ENCODE peak calls at places on chromosomes 7 and 10, in six cellular contexts. Q is A549, H is IMR-90, U is HepG2, J is K562, C is H1. F is an unnamed sample. For H3K4me1, the result is how much of the 10 kb centered on the place peaks cover.

GRCh38 chr10:71985542-71986250 is 21.5 kb downstream of the CHST3 start:
- DNase-seq in Q (no peak), H (peak), U (no peak), J (no peak), C (no peak), F (no peak)

GRCh38 chr10:78419481-78420265 is 386.0 kb downstream of the RPS24 start:
- DNase-seq in Q (no peak), H (no peak), U (no peak), J (no peak), C (no peak), F (no peak)

GRCh38 chr7:94295805-94296204 is 98.9 kb upstream of the COL1A2 start:
- DNase-seq in Q (peak), H (peak), U (peak), J (no peak), C (no peak), F (peak)

GRCh38 chr7:20299647-20300312 is 30.9 kb upstream of the ITGB8 start:
- DNase-seq in Q (no peak), H (peak), U (no peak), J (no peak), C (no peak), F (no peak)

GRCh38 chr10:11171452-11171851 is 153.8 kb downstream of the CELF2 start:
- DNase-seq in Q (no peak), H (no peak), U (no peak), J (no peak), C (no peak), F (no peak)

GRCh38 chr7:142168746-142169145 is 57.2 kb downstream of the MGAM2 start:
- DNase-seq in Q (no peak), H (no peak), U (no peak), J (no peak), C (no peak), F (no peak)

GRCh38 chr10:133056001-133056400 is 31.7 kb upstream of the ADGRA1 start:
- DNase-seq in Q (no peak), H (no peak), U (no peak), J (no peak), C (no peak), F (no peak)

GRCh38 chr7:11313801-11314200 is 340.1 kb downstream of the PHF14 start:
- DNase-seq in Q (no peak), H (no peak), U (no peak), J (no peak), C (no peak), F (no peak)

GRCh38 chr7:77580762-77581350 is 43.8 kb downstream of the PTPN12 start:
- DNase-seq in Q (no peak), H (peak), U (no peak), J (no peak), C (no peak), F (no peak)

GRCh38 chr7:113374924-113375323 is 256.6 kb upstream of the SMIM30 start:
- DNase-seq in Q (no peak), H (no peak), U (no peak), J (no peak), C (no peak), F (no peak)

GRCh38 chr10:117496616-117497028 is 45.9 kb upstream of the EMX2 start:
- DNase-seq in Q (peak), H (peak), U (peak), J (peak), C (peak), F (peak)

GRCh38 chr10:89805599-89806013 is 104.2 kb downstream of the KIF20B start:
- DNase-seq in Q (no peak), H (no peak), U (no peak), J (no peak), C (no peak), F (no peak)

GRCh38 chr7:36138209-36138608 is 14.8 kb upstream of the EEPD1 start:
- DNase-seq in Q (no peak), H (no peak), U (no peak), J (no peak), C (no peak), F (no peak)
- TF ChIP-seq RAD21 in Q (no peak), H (no peak), U (no peak), J (no peak), C (no peak), F (no peak)

GRCh38 chr10:126302831-126303230 is 85.4 kb downstream of the ADAM12 start:
- DNase-seq in Q (peak), H (peak), U (no peak), J (no peak), C (no peak), F (no peak)
- TF ChIP-seq CTCF in Q (peak), H (peak), U (no peak), J (peak), C (no peak), F (peak)

DNA sequence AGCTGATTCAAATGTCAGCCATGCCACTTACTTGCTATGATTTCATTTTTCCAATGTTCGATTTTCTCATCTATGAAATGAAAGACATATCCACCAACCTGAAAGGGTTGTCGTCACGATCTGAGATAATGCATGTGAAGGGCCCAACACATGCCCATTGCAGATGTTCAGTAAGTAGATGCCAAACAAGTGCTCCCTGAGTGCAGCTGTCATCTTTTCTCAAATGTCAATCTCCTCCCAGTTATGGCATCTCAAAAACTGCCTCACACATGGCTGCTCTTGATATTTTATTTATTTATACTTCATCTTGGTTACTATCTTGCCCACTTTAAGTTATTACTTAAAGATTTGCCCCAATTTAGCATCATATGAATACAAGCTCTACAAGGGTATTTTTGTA is 16.8 kb downstream of the CPEB3 start:
- DNase-seq in Q (no peak), H (no peak), U (no peak), J (no peak), C (no peak), F (no peak)
- H3K4me1 ChIP-seq in Q (under half), H (under half), U (under half), J (under half), C (under half), F (under half)

DNA sequence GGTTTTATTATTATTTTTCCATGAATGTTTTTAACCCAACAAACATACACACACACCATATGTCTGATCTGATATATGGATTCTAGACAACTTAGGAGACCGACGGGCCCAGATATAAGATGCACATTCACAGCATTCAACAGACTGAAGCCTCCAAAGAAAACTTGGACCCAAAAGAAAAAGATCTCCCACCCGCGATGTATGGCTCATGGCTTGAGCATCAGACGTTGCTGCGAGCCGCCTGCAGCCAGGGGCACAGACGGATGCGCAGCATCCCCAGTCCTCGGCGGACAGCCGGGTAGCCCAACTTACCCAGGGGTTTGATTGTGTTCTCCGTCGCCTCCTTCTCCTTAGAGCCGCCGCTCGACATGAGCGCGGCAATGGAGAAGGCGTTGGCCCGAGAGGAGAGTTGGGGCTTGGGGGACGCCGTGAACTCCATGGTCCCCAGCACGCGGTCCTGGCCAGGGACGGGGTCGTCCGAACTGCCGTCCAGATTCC is 669 bp downstream of the TBX20 start:
- DNase-seq in Q (peak), H (no peak), U (no peak), J (no peak), C (no peak), F (peak)
- TF ChIP-seq RAD21 in Q (no peak), H (no peak), U (no peak), J (no peak), C (no peak), F (no peak)

GRCh38 chr7:102255916-102256315 is 30.8 kb upstream of the SH2B2 start:
- DNase-seq in Q (no peak), H (no peak), U (no peak), J (no peak), C (no peak), F (no peak)

GRCh38 chr7:102253973-102254370 is 32.7 kb upstream of the SH2B2 start:
- DNase-seq in Q (no peak), H (no peak), U (no peak), J (no peak), C (no peak), F (no peak)

GRCh38 chr7:102253076-102253972 is 33.3 kb upstream of the SH2B2 start:
- DNase-seq in Q (no peak), H (no peak), U (no peak), J (no peak), C (no peak), F (no peak)

GRCh38 chr7:102254521-102254920 is 32.1 kb upstream of the SH2B2 start:
- DNase-seq in Q (no peak), H (no peak), U (no peak), J (no peak), C (no peak), F (no peak)

DNA sequence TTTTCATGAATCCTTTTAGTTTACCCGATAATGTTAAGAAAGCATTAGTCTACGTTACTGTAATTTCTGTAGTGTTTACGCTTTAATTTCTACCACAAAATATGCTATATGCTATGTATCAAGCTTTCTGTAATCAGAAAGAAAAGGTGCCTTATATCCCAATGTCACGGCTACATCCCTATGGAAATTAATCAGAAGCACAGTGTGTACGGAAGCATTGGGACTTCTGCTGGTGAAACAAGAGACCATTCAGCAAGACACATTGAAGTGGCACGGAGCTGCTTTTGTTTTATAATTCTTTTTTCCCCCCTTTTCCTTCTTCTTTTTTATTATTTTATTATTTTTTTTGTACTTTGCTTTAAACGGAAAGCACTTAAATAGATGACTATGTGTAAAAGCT is 31.2 kb upstream of the SH2B2 start:
- DNase-seq in Q (no peak), H (no peak), U (no peak), J (no peak), C (no peak), F (no peak)
- TF ChIP-seq CTCF in Q (no peak), H (no peak), U (no peak), J (no peak), C (no peak), F (no peak)

GRCh38 chr7:157335256-157335655 is 1.5 kb upstream of the DNAJB6 start:
- DNase-seq in Q (no peak), H (no peak), U (no peak), J (no peak), C (no peak), F (no peak)

GRCh38 chr7:157337316-157338149 is 729 bp downstream of the DNAJB6 start:
- DNase-seq in Q (peak), H (peak), U (peak), J (peak), C (no peak), F (peak)

GRCh38 chr7:157339777-157340677 is 3.2 kb downstream of the DNAJB6 start:
- DNase-seq in Q (peak), H (peak), U (peak), J (peak), C (peak), F (peak)

GRCh38 chr7:157336383-157337315 is at the start of gene DNAJB6:
- DNase-seq in Q (peak), H (peak), U (peak), J (peak), C (peak), F (peak)

GRCh38 chr7:157335991-157336382 is 817 bp upstream of the DNAJB6 start:
- DNase-seq in Q (no peak), H (no peak), U (no peak), J (no peak), C (no peak), F (no peak)
- H3K4me1 ChIP-seq in Q (under half), H (under half), U (under half), J (under half), C (under half), F (under half)

DNA sequence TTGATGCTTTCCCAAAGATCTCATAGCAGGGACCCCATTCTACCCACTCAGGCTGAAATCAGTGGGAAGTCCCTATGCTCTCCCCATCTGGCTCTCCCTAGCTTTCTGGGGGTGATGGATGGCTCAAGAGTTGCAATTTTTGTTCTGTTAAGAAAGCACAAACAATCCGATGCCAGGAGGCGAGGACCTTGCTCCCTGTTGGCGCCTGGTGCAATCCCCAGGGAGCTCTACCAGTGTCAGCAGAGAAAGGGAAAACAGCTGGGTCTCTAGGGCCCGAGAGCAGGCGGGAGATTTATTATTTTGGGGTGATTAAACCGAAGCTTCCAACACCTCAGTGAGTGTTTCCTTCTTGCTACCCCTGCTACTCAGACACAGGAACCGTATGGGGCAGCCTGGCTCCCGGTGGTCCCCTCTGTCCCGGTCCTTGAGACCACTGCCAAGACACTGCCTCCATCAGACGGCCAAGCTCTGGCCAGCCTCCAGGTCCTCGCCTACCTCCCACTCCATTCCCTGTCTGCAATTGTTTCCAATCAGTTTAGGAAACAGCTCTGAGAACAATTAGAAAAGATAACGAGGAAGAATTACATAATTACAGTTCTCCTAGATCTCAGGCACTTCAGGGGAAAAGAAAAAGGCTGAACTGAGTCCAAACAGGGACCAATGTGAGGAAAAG is 147.9 kb downstream of the PLXNA4 start:
- DNase-seq in Q (no peak), H (no peak), U (no peak), J (no peak), C (no peak), F (no peak)
- TF ChIP-seq RAD21 in Q (no peak), H (no peak), U (no peak), J (no peak), C (no peak), F (no peak)

GRCh38 chr10:86068532-86069337 is 297.9 kb downstream of the GRID1 start:
- DNase-seq in Q (no peak), H (no peak), U (no peak), J (no peak), C (no peak), F (no peak)
- TF ChIP-seq CTCF in Q (no peak), H (no peak), U (peak), J (no peak), C (no peak), F (no peak)

GRCh38 chr10:21749788-21750187 is 215.8 kb downstream of the MLLT10 start:
- DNase-seq in Q (no peak), H (peak), U (no peak), J (no peak), C (no peak), F (no peak)

GRCh38 chr10:21746118-21746517 is 212.1 kb downstream of the MLLT10 start:
- DNase-seq in Q (no peak), H (no peak), U (no peak), J (no peak), C (no peak), F (no peak)

GRCh38 chr10:21744223-21744622 is 210.2 kb downstream of the MLLT10 start:
- DNase-seq in Q (no peak), H (no peak), U (no peak), J (no peak), C (no peak), F (no peak)

GRCh38 chr10:21750424-21750823 is 216.4 kb downstream of the MLLT10 start:
- DNase-seq in Q (no peak), H (no peak), U (no peak), J (no peak), C (no peak), F (no peak)

DNA sequence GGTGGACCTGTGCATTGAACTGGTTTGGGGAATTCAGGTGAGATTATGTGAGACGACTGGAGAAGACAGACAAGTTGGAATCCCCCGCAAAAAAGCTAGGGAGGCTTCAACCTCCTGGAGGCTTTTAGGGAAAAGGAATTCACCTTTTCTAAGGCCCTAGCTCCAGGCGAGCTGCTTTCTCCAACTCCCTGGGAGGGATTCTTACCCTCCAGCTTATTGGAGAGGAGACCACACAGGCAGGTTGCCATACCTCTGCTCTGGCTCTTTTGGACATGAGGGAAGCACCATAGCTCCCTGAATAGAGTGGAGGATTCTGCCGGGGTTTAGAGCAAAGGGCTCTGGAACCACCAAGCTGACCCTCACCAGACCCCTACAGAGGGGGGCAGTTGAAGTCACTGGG is 213.8 kb downstream of the MLLT10 start:
- DNase-seq in Q (no peak), H (no peak), U (no peak), J (no peak), C (no peak), F (no peak)
- H3K4me1 ChIP-seq in Q (under half), H (under half), U (under half), J (under half), C (under half), F (under half)

DNA sequence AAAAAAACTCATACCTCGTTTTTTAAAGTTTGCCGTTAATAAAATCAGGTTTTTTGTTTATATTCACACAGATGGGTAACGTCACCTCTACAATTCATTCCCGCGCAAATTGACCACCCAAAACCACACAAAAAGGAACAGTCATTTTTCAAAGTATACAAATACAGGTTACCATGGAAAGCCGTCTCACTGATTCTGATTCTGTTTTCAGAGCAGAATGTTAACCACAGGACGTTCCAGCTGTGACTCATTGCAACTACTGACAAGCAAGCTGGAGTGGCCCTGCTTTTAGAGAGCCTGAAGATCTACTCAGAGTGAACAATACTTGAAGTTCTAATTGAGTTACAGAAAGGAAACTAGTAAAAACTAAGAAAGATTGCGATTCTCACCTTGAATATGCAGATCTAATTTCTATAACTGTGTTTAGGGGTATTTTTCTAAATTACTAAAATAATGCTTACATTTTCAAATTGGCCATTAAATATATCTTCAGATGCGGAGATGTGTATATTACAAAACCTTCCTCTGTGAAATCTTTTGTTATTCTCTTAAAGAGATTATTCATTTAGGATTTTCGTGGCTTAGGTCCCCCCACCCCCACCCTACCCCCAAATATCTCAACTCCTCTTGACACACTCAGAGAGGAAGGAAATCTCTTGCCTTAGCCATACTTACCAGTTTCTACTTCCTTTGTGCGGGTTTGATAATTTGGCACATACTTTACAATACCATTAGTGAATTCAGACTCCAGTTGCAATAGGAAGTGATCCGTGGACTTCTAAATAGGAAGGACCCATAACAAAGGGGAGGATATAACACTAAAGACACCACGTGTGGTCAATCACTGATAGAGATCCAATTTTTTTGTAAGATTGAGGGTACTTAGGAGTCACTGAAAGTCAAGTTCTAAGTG is 106.0 kb downstream of the CUBN start:
- DNase-seq in Q (peak), H (peak), U (peak), J (peak), C (no peak), F (no peak)
- TF ChIP-seq RAD21 in Q (no peak), H (peak), U (no peak), J (peak), C (no peak), F (no peak)

F was measured in SK-N-SH.